ENCODE peak calls at places on chromosomes 6 and 20, in nine cellular contexts. Y is tibial nerve, R is right lobe of liver, W is IMR-90, P is left lung, O is lung, Z is vagina, J is testis, E is HepG2. T is an unnamed sample. For H3K9me3, the result is how much of the 10 kb centered on the place peaks cover.

GRCh38 chr20:958936-959815 is 42.9 kb downstream of the RSPO4 start:
- DNase-seq in Y (no peak), Z (no peak), E (no peak), O (no peak), R (no peak), J (no peak), P (no peak), W (no peak), T (no peak)

GRCh38 chr6:42932412-42932811 is 3.1 kb downstream of the CNPY3 start:
- DNase-seq in P (no peak), Y (no peak), R (no peak), E (no peak), W (no peak), J (no peak), O (no peak), Z (no peak), T (no peak)

GRCh38 chr6:77822265-77822664 is 169.4 kb downstream of the MEI4 start:
- DNase-seq in J (no peak), O (no peak), Y (no peak), P (no peak), W (no peak), Z (no peak), R (no peak), E (no peak), T (no peak)

GRCh38 chr6:37695273-37695672 is 2.4 kb downstream of the MDGA1 start:
- DNase-seq in Z (no peak), W (no peak), O (no peak), E (no peak), J (no peak), R (no peak), Y (no peak), P (no peak), T (no peak)

GRCh38 chr6:7261030-7261841 is 51.8 kb downstream of the SSR1 start:
- DNase-seq in P (peak), Z (no peak), W (peak), J (peak), E (peak), O (peak), R (peak), Y (peak), T (no peak)

GRCh38 chr20:33684533-33685327 is 1.5 kb downstream of the E2F1 start:
- DNase-seq in R (no peak), E (no peak), W (no peak), P (no peak), Z (no peak), Y (no peak), J (no peak), O (no peak), T (no peak)

GRCh38 chr6:107490568-107491058 is 696 bp downstream of the SOBP start:
- DNase-seq in W (no peak), Z (no peak), O (no peak), J (peak), P (no peak), E (no peak), R (no peak), Y (no peak), T (no peak)

GRCh38 chr20:20130399-20130798 is 78.1 kb downstream of the CFAP61 start:
- DNase-seq in E (peak), W (no peak), Y (no peak), R (no peak), O (no peak), J (no peak), Z (no peak), P (no peak), T (no peak)

GRCh38 chr20:35135867-35136586 is 11.1 kb downstream of the EDEM2 start:
- DNase-seq in W (peak), Y (no peak), O (peak), R (no peak), J (no peak), Z (no peak), P (peak), E (no peak), T (no peak)

GRCh38 chr6:85551264-85551663 is 42.4 kb downstream of the SNX14 start:
- DNase-seq in Z (no peak), J (peak), R (no peak), Y (no peak), O (no peak), W (no peak), P (no peak), E (no peak), T (no peak)

GRCh38 chr6:135985471-135985870 is 134.0 kb downstream of the PDE7B start:
- DNase-seq in J (no peak), W (no peak), P (no peak), Y (no peak), Z (no peak), E (no peak), O (no peak), R (no peak), T (no peak)

GRCh38 chr6:95169790-95170189 is 407.5 kb upstream of the MANEA start:
- DNase-seq in P (no peak), Y (no peak), O (no peak), Z (no peak), R (no peak), E (no peak), J (no peak), W (peak), T (no peak)

DNA sequence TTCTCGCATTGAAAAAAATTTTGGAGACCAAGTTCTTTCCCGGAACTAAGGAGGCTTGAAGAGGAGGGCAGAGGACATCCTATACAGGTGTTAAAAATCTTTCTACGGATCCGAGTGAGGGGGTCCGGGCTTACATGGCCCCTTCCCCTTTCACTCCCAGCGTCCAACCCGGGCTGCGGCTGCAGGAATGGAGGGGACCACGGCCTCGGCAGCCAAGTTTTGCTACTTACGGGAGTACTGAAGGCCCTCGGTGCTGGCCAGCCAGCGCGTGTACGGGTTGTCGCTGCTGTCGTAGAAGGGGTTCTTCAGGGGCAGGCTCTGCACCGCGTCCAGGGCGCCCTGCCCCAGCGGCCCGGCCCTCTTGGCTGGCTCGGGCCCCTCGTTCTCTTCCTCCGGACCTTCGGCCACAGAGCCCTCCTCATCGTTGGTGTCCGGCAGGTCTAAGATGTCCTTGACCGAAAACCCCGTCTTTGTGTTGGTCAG is 642 bp downstream of the NKX2-2 start:
- DNase-seq in J (no peak), Z (no peak), W (no peak), Y (no peak), P (no peak), E (no peak), R (no peak), O (no peak), T (no peak)
- H3K9me3 ChIP-seq in J (under half), Z (under half), W (under half), Y (under half), P (under half), E (under half), R (under half), O (under half), T (under half)

DNA sequence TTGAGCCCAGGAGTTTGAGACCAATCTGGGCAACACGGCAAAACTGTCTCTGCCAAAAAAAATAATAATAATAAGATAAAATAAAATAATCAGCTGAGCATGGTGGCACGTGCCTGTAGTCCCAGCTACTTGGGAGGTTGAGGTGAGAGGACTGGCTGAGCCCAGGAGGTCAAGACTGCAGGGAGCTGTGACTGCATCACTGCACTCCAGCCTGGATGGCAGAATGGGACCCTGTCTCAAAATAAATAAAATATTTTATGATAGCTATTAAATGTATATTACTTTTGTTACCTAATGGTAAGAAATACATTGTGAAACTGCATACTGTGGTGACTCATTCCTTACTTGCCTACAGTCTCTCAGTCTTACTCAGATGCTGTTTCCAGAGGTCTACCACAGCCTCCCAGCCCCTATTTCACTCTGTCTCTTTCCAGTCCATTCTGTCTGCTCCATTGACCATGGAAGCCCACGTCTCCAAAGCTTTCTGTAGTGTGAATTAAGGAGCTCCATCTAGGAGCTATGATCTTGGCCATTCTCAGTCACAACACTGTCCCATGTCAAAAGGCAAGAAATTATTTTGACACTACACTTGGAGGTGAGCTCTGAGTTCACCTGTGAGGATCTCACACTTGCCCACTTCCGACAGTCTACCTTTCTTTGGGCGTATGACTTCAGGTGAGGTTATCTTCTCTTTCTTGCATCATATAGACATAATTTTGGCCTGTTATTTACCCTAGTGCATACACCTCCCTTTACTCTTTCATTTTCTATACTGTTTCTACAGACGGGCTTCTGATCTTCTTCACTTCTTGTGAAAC is 22.4 kb upstream of the SNX9 start:
- DNase-seq in O (no peak), Z (no peak), R (no peak), P (no peak), E (no peak), W (peak), Y (no peak), J (no peak), T (no peak)
- H3K27ac ChIP-seq in O (no peak), Z (no peak), R (no peak), P (no peak), E (no peak), W (no peak), Y (no peak), J (no peak), T (no peak)

DNA sequence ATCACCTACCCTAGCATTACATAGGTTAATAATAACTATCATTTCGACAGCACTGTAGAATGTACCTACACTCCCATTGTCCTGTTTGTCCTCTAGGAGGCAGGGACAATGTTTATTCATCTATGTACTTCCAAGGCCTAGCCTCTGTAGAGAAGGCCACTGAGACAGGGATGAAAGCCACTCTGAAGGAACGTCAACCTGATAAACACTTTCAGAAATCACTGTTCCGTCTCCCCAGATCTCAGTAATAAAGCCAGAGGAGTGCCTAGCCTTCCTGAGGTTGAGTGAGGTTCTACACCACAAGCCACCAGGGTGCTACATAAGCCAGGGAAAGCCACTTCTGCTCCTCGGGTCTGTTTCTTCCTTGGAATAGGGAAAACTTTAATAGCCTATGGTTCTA is 44.8 kb downstream of the POPDC3 start:
- DNase-seq in Y (no peak), E (peak), J (no peak), O (no peak), R (no peak), Z (no peak), W (peak), P (no peak), T (no peak)
- TF ChIP-seq CTCF in Y (no peak), E (peak), J (no peak), O (no peak), R (no peak), Z (no peak), W (peak), P (no peak), T (no peak)

DNA sequence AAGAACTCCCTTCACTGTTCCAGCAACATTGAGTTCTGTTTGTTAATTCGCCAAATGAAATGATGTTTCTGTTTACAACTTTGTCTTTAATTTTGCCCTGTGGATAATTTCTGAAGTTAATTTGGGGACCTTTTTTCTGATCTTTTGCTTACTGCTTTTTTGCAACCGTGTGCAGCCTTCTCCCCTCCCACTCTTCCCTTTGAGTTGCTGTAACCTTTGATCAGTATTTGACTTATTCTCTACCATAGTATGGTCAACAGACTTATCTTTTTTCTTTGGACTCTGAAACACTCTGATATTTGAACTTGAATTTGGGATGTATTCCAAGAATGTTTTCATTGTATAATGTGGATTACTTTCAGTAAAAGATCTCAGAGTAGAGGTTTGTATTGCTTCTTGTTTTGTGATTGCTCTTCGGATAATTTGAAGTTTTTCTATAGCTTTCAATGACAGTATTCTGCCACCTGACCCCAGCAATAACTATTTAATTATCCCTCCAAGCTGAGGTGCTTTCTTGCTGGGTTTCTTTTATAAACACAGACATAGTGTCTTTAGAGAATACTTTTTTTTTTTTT is 46.2 kb downstream of the LRRN4 start:
- DNase-seq in E (peak), J (no peak), P (no peak), Z (no peak), Y (no peak), O (no peak), R (no peak), W (no peak), T (no peak)
- H3K9me3 ChIP-seq in E (under half), J (under half), P (under half), Z (under half), Y (under half), O (under half), R (under half), W (under half), T (under half)

GRCh38 chr20:51900443-51900842 is 98.1 kb upstream of the SALL4 start:
- DNase-seq in W (no peak), E (no peak), P (no peak), J (no peak), O (no peak), R (no peak), Y (no peak), Z (no peak), T (no peak)
- H3K27ac ChIP-seq in W (no peak), E (no peak), P (no peak), J (no peak), O (no peak), R (no peak), Y (no peak), Z (no peak), T (no peak)

GRCh38 chr6:1055015-1055921 is 256.6 kb upstream of the FOXQ1 start:
- DNase-seq in O (no peak), E (peak), W (no peak), R (no peak), Y (no peak), Z (peak), J (no peak), P (no peak), T (no peak)

GRCh38 chr6:1049900-1050299 is 262.0 kb upstream of the FOXQ1 start:
- DNase-seq in W (no peak), R (no peak), Y (no peak), E (no peak), J (no peak), Z (peak), P (no peak), O (no peak), T (no peak)

GRCh38 chr6:1054653-1055014 is 257.3 kb upstream of the FOXQ1 start:
- DNase-seq in R (no peak), Y (no peak), W (no peak), Z (no peak), O (no peak), P (no peak), E (no peak), J (no peak), T (no peak)

GRCh38 chr6:1053587-1053986 is 258.3 kb upstream of the FOXQ1 start:
- DNase-seq in P (no peak), Y (no peak), E (no peak), W (no peak), J (no peak), R (no peak), Z (peak), O (no peak), T (no peak)

DNA sequence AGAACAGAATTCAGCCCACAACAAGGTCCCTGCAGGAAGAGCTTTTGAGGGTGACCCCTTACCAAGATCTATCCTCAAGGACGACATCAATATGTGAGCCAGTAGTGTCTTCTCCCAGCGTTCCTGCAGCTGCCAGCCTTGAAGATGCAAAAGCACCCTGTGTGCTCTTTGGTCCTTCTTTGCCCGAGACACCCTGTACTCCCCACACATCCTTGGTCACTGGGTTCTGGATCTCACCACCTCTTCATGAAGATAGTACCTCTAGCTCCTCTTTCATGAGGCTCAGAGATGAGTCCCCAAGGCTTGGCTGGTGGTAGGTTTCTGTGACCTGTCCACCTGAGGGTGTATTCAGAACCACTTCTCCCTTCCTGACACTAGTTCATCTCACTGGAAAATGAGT is 259.6 kb upstream of the FOXQ1 start:
- DNase-seq in Z (peak), E (no peak), J (no peak), O (no peak), R (no peak), Y (no peak), P (no peak), W (no peak), T (no peak)
- TF ChIP-seq CTCF in Z (no peak), E (no peak), J (no peak), O (no peak), R (no peak), Y (no peak), P (no peak), W (no peak), T (no peak)

GRCh38 chr20:29318871-29319461 is 1938.5 kb upstream of the DEFB115 start:
- DNase-seq in Y (no peak), Z (no peak), O (no peak), W (no peak), J (no peak), R (no peak), E (no peak), P (no peak), T (no peak)
- H3K9me3 ChIP-seq in Y (under half), Z (under half), O (under half), W (under half), J (under half), R (under half), E (under half), P (under half), T (under half)

DNA sequence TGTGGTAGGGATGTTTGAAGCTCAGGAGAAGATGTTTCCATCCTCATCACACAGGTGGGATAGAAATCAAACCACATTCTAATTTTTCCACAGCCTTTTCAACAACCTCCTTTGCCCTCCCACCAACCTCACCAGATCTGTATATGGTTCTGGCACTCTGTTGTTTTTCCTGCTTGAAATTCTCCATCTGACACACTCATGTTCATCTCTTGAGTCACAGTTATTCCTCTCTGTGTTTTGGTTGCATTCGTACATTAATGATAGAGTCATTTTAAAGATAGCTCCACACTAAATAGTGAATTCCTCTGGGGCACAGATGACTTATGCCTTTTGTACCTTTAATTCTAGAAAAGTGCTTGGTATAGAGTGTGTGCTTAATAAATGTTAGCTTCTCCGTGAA is 1.4 kb upstream of the GCLC start:
- DNase-seq in O (no peak), R (no peak), Y (no peak), J (no peak), E (no peak), P (no peak), W (peak), Z (no peak), T (no peak)
- H3K27ac ChIP-seq in O (no peak), R (no peak), Y (no peak), J (no peak), E (no peak), P (no peak), W (peak), Z (no peak), T (no peak)

GRCh38 chr6:163207984-163208383 is 206.5 kb upstream of the QKI start:
- DNase-seq in R (no peak), J (no peak), W (no peak), O (no peak), P (no peak), Y (no peak), Z (no peak), E (no peak), T (no peak)

GRCh38 chr6:163209005-163209404 is 205.5 kb upstream of the QKI start:
- DNase-seq in J (no peak), O (no peak), W (no peak), R (no peak), Y (no peak), P (no peak), E (no peak), Z (no peak), T (no peak)

GRCh38 chr6:163201855-163202254 is 212.7 kb upstream of the QKI start:
- DNase-seq in Y (no peak), R (no peak), P (no peak), O (no peak), W (no peak), Z (no peak), E (no peak), J (no peak), T (no peak)

GRCh38 chr6:163200299-163201093 is 214.0 kb upstream of the QKI start:
- DNase-seq in O (no peak), E (no peak), Z (no peak), R (no peak), Y (no peak), J (no peak), P (no peak), W (no peak), T (no peak)

GRCh38 chr6:163206196-163206595 is 208.3 kb upstream of the QKI start:
- DNase-seq in R (no peak), Y (no peak), P (no peak), W (no peak), E (no peak), O (no peak), J (no peak), Z (no peak), T (no peak)
- TF ChIP-seq CTCF in R (no peak), Y (no peak), P (no peak), W (no peak), E (no peak), O (no peak), J (no peak), Z (no peak), T (no peak)

T was measured in CD4-positive, alpha-beta T cell.